ENCODE peak calls at places on chromosome 19, in five cellular contexts. M is NB4, D is heart left ventricle, P is IMR-90, G is stomach. B is an unnamed sample.

GRCh38 chr19:35569281-35569781 is 5.9 kb upstream of the ATP4A start:
- DNase-seq in G (peak; percentile 57), M (no peak), D (no peak), P (no peak), B (peak; percentile 38)

GRCh38 chr19:18785179-18786124 is 5.7 kb downstream of the COMP start:
- DNase-seq in P (peak; percentile 22), M (peak; percentile 76), G (peak; percentile 82), D (peak; percentile 81), B (peak; percentile 84)

GRCh38 chr19:15252398-15253018 is 20.3 kb upstream of the EPHX3 start:
- DNase-seq in D (no peak), P (peak; percentile 45), M (peak; percentile 15), G (no peak), B (no peak)

GRCh38 chr19:43425567-43426392 is 11.1 kb downstream of the TEX101 start:
- DNase-seq in M (peak; percentile 26), G (peak; percentile 90), P (peak; percentile 18), D (no peak), B (no peak)

GRCh38 chr19:3142292-3142670 is 6.4 kb downstream of the GNA15 start:
- DNase-seq in D (no peak), M (peak; percentile 65), P (peak; percentile 87), G (no peak), B (no peak)

GRCh38 chr19:1087813-1088418 is 7.3 kb downstream of the POLR2E start:
- DNase-seq in M (peak; percentile 90), G (no peak), P (no peak), D (no peak), B (peak; percentile 70)

GRCh38 chr19:22622020-22622419 is 12.1 kb upstream of the ZNF492 start:
- DNase-seq in P (no peak), D (no peak), G (no peak), M (no peak), B (peak; percentile 12)

GRCh38 chr19:799076-799881 is 2.0 kb downstream of the PTBP1 start:
- DNase-seq in M (peak; percentile 50), D (no peak), G (no peak), P (peak; percentile 49), B (no peak)

GRCh38 chr19:15292847-15293582 is 39.3 kb downstream of the BRD4 start:
- DNase-seq in D (peak; percentile 39), M (no peak), P (no peak), G (no peak), B (no peak)

GRCh38 chr19:39833160-39833463 is 850 bp downstream of the DYRK1B start:
- DNase-seq in M (no peak), G (no peak), D (no peak), P (no peak), B (no peak)
- TF ChIP-seq POLR2A in M (no peak), G (no peak), D (no peak), P (no peak), B (no peak)

GRCh38 chr19:33132425-33132824 is 511 bp downstream of the WDR88 start:
- DNase-seq in G (no peak), P (no peak), M (no peak), D (no peak), B (no peak)
- TF ChIP-seq CTCF in G (no peak), P (peak; percentile 19), M (peak; percentile 27), D (no peak), B (no peak)

DNA sequence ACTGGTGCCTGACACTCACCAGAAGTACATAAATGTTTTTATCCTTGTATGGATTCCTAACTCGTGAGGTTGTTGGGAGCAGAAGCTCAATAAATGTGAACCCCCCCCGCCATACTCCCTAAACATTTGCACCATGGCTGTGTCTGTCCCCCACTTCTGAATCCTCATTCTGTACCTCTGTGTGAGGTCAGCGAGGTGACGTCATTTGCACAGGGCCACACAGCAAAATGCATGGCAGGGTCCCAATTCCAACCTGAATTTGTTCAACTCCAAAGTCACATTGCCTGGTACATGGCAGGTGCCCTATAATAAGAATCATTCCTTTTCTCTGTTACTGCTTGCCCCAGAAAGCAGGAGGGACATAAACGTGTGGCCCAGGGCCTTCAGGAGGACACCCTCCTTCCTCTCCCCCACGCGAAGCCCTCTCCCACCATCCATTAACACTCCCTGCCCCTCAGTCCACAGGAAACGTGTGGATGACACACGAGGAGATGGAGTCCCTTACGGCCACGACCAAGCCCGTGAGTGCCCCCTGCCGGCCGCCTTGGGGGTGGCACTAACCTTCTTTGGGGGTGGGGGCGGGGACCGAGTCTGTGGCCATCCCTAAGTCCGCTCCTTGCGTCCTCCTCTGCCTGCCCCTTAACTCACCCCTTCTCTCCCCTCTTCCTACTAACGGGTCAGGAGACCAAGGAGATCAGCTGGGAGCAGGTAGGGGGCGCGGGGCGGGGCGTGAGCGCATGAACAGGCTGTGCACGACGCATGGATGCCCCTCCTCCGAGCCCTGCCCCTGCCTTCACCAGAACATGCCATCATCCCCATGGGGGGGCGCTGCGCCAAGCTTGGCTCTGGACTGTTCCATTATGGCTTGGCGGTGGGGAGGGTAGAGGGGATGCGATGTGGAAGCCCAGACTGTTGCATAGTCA is 9.4 kb downstream of the HRC start:
- DNase-seq in M (peak; percentile 78), G (peak; percentile 87), P (peak; percentile 71), D (peak; percentile 79), B (peak; percentile 86)
- TF ChIP-seq POLR2A in M (no peak), G (no peak), P (no peak), D (no peak), B (no peak)

GRCh38 chr19:41695745-41696144 is 7.7 kb upstream of the CEACAM7 start:
- DNase-seq in D (no peak), G (no peak), M (no peak), P (no peak), B (no peak)

GRCh38 chr19:41697198-41697855 is 9.3 kb upstream of the CEACAM7 start:
- DNase-seq in D (no peak), P (no peak), M (no peak), G (peak; percentile 11), B (no peak)

GRCh38 chr19:41694831-41695635 is 7.0 kb upstream of the CEACAM7 start:
- DNase-seq in M (no peak), D (no peak), P (no peak), G (no peak), B (no peak)

GRCh38 chr19:41698746-41699230 is 9.6 kb upstream of the CEACAM5 start:
- DNase-seq in P (no peak), G (peak; percentile 4), D (no peak), M (peak; percentile 63), B (no peak)

DNA sequence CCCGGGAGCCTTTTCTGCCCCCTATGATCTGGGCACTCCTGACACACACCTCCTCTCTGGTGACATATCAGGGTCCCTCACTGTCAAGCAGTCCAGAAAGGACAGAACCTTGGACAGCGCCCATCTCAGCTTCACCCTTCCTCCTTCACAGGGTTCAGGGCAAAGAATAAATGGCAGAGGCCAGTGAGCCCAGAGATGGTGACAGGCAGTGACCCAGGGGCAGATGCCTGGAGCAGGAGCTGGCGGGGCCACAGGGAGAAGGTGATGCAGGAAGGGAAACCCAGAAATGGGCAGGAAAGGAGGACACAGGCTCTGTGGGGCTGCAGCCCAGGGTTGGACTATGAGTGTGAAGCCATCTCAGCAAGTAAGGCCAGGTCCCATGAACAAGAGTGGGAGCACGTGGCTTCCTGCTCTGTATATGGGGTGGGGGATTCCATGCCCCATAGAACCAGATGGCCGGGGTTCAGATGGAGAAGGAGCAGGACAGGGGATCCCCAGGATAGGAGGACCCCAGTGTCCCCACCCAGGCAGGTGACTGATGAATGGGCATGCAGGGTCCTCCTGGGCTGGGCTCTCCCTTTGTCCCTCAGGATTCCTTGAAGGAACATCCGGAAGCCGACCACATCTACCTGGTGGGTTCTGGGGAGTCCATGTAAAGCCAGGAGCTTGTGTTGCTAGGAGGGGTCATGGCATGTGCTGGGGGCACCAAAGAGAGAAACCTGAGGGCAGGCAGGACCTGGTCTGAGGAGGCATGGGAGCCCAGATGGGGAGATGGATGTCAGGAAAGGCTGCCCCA is 8.5 kb upstream of the CEACAM7 start:
- DNase-seq in D (no peak), G (peak; percentile 24), M (peak; percentile 35), P (no peak), B (no peak)
- TF ChIP-seq CTCF in D (no peak), G (no peak), M (no peak), P (no peak), B (no peak)

GRCh38 chr19:6061420-6062130 is 48.7 kb downstream of the RFX2 start:
- DNase-seq in D (no peak), G (no peak), P (no peak), M (no peak), B (peak; percentile 26)
- TF ChIP-seq POLR2A in D (no peak), G (no peak), P (no peak), M (no peak), B (no peak)

GRCh38 chr19:33240181-33240771 is 14.6 kb upstream of the SLC7A10 start:
- DNase-seq in G (no peak), M (no peak), D (no peak), P (no peak), B (no peak)

GRCh38 chr19:33242911-33243310 is 17.3 kb upstream of the SLC7A10 start:
- DNase-seq in P (no peak), G (no peak), D (no peak), M (no peak), B (no peak)

GRCh38 chr19:33241091-33241529 is 15.5 kb upstream of the SLC7A10 start:
- DNase-seq in G (no peak), M (no peak), P (no peak), D (no peak), B (no peak)

GRCh38 chr19:33242129-33242528 is 16.5 kb upstream of the SLC7A10 start:
- DNase-seq in G (no peak), D (no peak), P (no peak), M (no peak), B (no peak)

GRCh38 chr19:33241530-33242101 is 16.0 kb upstream of the SLC7A10 start:
- DNase-seq in M (peak; percentile 62), P (no peak), D (no peak), G (peak; percentile 31), B (no peak)
- TF ChIP-seq CTCF in M (peak; percentile 18), P (peak; percentile 53), D (peak; percentile 78), G (peak; percentile 52), B (peak; percentile 61)

B was measured in testis.